ENCODE peak calls at places on chromosomes 3 and 15, in five cellular contexts. C, D, Z, X and S are unnamed samples.

GRCh38 chr15:63583027-63583426 is 14.2 kb upstream of the FBXL22 start:
- DNase-seq in D (no peak), Z (no peak), C (no peak), X (no peak), S (no peak)

GRCh38 chr3:69200384-69201068 is 78.1 kb upstream of the LMOD3 start:
- DNase-seq in D (peak; percentile 88), C (no peak), X (no peak), Z (no peak), S (no peak)

GRCh38 chr15:80072285-80072684 is 12.8 kb downstream of the ZFAND6 start:
- DNase-seq in D (peak; percentile 91), C (peak; percentile 71), X (peak; percentile 59), Z (no peak), S (no peak)

GRCh38 chr3:64213224-64213893 is 11.9 kb downstream of the PRICKLE2 start:
- DNase-seq in D (no peak), Z (no peak), C (no peak), X (no peak), S (no peak)

GRCh38 chr3:140249188-140249587 is 314.2 kb downstream of the CLSTN2 start:
- DNase-seq in C (no peak), D (no peak), Z (no peak), X (no peak), S (no peak)

GRCh38 chr3:194690501-194691372 is 5.1 kb downstream of the FAM43A start:
- DNase-seq in X (no peak), C (no peak), D (peak; percentile 51), Z (no peak), S (no peak)

GRCh38 chr3:76570436-76571057 is 469.4 kb upstream of the ROBO2 start:
- DNase-seq in C (no peak), X (peak; percentile 3), D (no peak), Z (no peak), S (no peak)

GRCh38 chr3:35946121-35946856 is 307.0 kb downstream of the ARPP21 start:
- DNase-seq in D (peak; percentile 18), C (no peak), X (no peak), Z (no peak), S (no peak)

GRCh38 chr3:99663981-99664380 is 25.6 kb downstream of the COL8A1 start:
- DNase-seq in X (no peak), D (no peak), C (no peak), Z (no peak), S (no peak)

GRCh38 chr3:47000922-47001730 is 21.7 kb downstream of the NBEAL2 start:
- DNase-seq in C (no peak), Z (no peak), X (no peak), D (no peak), S (no peak)

GRCh38 chr15:35958021-35958420 is 412.1 kb upstream of the DPH6 start:
- DNase-seq in Z (no peak), C (no peak), D (no peak), X (no peak), S (no peak)
- TF ChIP-seq USF2 in Z (no peak), C (no peak), D (no peak), X (no peak), S (no peak)

DNA sequence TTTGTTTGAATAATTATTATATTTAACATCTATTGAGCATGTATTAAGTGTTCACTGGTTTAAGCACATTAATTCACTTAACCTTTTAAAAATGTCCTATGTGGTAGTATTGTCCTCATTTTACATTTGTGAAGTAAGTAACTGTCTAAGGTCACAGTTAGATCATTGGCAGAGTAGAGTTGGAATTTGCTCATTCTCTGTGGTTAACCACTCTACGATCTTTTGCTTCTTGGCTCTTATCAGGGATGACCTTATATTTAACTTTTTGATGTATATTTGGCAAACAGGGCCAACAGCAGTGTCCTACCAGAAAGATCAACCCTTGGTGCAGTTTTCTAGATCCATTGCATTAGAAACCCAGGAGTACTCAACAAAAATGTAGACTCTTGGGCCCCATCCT is 34.0 kb downstream of the PXK start:
- DNase-seq in C (no peak), X (no peak), Z (no peak), D (no peak), S (no peak)
- TF ChIP-seq JUN in C (no peak), X (no peak), Z (no peak), D (no peak), S (no peak)

GRCh38 chr3:53709856-53710674 is 136.2 kb downstream of the CHDH start:
- DNase-seq in C (peak; percentile 49), D (peak; percentile 50), X (peak; percentile 64), Z (peak; percentile 89), S (peak; percentile 87)
- TF ChIP-seq USF2 in C (no peak), D (no peak), X (no peak), Z (no peak), S (no peak)

DNA sequence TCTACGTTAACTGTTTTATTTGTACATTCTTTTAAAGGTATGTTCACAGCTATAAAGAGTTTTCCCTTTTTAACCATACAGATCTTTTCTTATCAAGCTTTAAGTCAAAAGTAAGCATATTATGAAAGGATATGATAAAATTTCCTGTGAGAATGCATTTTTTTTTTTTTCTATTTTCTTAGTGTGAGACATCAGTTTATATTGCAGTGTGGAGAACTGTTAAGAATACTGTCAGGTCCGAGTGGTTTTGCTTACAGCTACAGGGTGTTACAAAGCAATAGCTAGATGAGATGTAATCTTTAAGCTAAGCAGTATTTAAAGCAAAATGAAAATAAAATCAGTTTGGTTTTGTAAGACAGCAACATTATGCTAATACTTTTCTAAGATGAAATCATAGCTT is 133.2 kb downstream of the SLC25A26 start:
- DNase-seq in D (no peak), X (no peak), C (no peak), Z (no peak), S (no peak)
- TF ChIP-seq JUN in D (no peak), X (no peak), C (no peak), Z (no peak), S (no peak)

GRCh38 chr3:177468331-177468730 is 271.0 kb upstream of the TBL1XR1 start:
- DNase-seq in C (no peak), D (no peak), Z (no peak), X (no peak), S (no peak)

GRCh38 chr3:177471733-177472480 is 274.6 kb upstream of the TBL1XR1 start:
- DNase-seq in C (no peak), Z (no peak), X (no peak), D (no peak), S (no peak)

GRCh38 chr3:177467268-177467985 is 270.1 kb upstream of the TBL1XR1 start:
- DNase-seq in X (no peak), Z (no peak), C (no peak), D (no peak), S (no peak)

GRCh38 chr3:177470200-177470941 is 273.1 kb upstream of the TBL1XR1 start:
- DNase-seq in D (no peak), X (no peak), Z (no peak), C (no peak), S (no peak)

GRCh38 chr3:177468816-177469590 is 271.7 kb upstream of the TBL1XR1 start:
- DNase-seq in D (no peak), Z (no peak), X (no peak), C (no peak), S (no peak)
- TF ChIP-seq USF2 in D (no peak), Z (no peak), X (no peak), C (no peak), S (no peak)

GRCh38 chr3:3799173-3800075 is at the start of gene LRRN1:
- DNase-seq in C (peak; percentile 3), Z (peak; percentile 88), X (no peak), D (no peak), S (peak; percentile 93)
- TF ChIP-seq JUN in C (no peak), Z (no peak), X (no peak), D (no peak), S (no peak)

DNA sequence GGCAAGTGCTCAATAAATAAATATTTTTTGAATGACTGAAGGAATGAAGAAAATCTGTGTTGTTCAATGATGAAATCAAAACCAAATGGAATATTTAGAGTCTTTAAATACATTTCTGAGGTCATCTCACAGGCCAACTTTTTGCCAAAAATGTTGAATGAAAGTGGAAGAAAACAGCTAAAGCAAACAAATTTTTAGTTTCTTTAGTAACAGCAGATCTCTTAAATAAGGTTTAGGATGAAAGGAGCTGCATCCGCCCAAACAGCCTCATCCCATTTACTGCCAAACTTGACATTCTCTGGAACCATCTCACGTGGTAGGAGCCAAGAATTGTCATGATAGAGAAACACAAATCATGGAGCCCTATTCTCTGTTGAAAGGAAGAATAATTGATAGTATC is 23.6 kb downstream of the SLC9A9 start:
- DNase-seq in X (no peak), D (no peak), Z (no peak), C (no peak), S (no peak)
- TF ChIP-seq USF2 in X (no peak), D (no peak), Z (no peak), C (no peak), S (no peak)